ENCODE peak calls at places on chromosomes 12 and 14, in four cellular contexts. H is fibroblast of pulmonary artery, A is type B pancreatic cell, X is colonic mucosa. E is an unnamed sample.

GRCh38 chr12:53695148-53696138 is 19.6 kb upstream of the ATP5MC2 start:
- DNase-seq in X (peak), A (no peak), H (peak), E (peak)

GRCh38 chr12:117360222-117360550 is 1.2 kb downstream of the NOS1 start:
- DNase-seq in H (no peak), X (no peak), A (no peak), E (no peak)

GRCh38 chr12:121285856-121286255 is 10.7 kb downstream of the CAMKK2 start:
- DNase-seq in A (no peak), H (no peak), X (no peak), E (no peak)

GRCh38 chr12:14756331-14757143 is 46.7 kb downstream of the WBP11 start:
- DNase-seq in X (peak), H (peak), A (no peak), E (peak)

GRCh38 chr12:126436041-126436440 is 1370.8 kb downstream of the AACS start:
- DNase-seq in A (no peak), H (no peak), X (no peak), E (no peak)

GRCh38 chr12:98456583-98457573 is 58.5 kb upstream of the TMPO start:
- DNase-seq in X (peak), A (peak), H (peak), E (peak)

GRCh38 chr12:130981156-130981789 is 27.6 kb downstream of the ADGRD1 start:
- DNase-seq in X (no peak), H (no peak), A (no peak), E (no peak)

GRCh38 chr12:75692883-75693282 is 181.5 kb upstream of the KRR1 start:
- DNase-seq in H (peak), X (no peak), A (no peak), E (no peak)

GRCh38 chr14:54048736-54049135 is 92.1 kb upstream of the BMP4 start:
- DNase-seq in A (no peak), X (no peak), H (no peak), E (no peak)

GRCh38 chr14:72256055-72256454 is 323.8 kb downstream of the RGS6 start:
- DNase-seq in A (no peak), H (no peak), X (no peak), E (peak)

GRCh38 chr12:68977335-68977734 is 44.4 kb upstream of the CPM start:
- DNase-seq in A (no peak), X (no peak), H (no peak), E (no peak)

GRCh38 chr12:31687101-31687527 is 27.6 kb downstream of the ETFBKMT start:
- DNase-seq in X (no peak), H (no peak), A (no peak), E (no peak)

GRCh38 chr12:11500861-11501230 is 105.5 kb upstream of the PRB2 start:
- DNase-seq in A (no peak), H (no peak), X (no peak), E (no peak)

GRCh38 chr14:104293851-104294627 is 155.7 kb downstream of the KIF26A start:
- DNase-seq in X (peak), H (no peak), A (no peak), E (no peak)

GRCh38 chr12:83153156-83153555 is 466.4 kb downstream of the TMTC2 start:
- DNase-seq in X (no peak), H (no peak), A (no peak), E (no peak)

GRCh38 chr12:1978078-1978477 is 26.2 kb downstream of the DCP1B start:
- DNase-seq in A (no peak), X (no peak), H (peak), E (no peak)

DNA sequence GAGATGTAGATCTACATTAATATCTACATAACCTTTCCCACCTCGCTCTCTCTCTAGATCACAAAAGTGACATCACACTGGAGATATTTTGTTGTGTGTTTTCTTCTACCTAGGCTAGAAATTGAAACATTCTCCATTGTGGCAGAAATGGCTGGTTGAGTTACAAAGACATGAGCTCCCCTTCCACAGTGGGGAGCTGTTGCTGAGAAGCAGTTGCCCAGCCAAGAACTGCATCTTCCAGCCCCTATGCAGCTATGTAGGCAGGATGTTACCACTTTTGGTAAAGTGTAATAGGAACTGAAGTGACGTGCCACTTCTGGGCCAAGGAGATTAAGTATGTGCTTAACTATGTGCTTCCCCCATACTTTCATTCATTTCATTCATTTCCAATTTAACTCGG is 138.7 kb upstream of the E2F7 start:
- DNase-seq in A (no peak), X (no peak), H (peak), E (peak)
- TF ChIP-seq CTCF in A (no peak), X (no peak), H (peak), E (no peak)

DNA sequence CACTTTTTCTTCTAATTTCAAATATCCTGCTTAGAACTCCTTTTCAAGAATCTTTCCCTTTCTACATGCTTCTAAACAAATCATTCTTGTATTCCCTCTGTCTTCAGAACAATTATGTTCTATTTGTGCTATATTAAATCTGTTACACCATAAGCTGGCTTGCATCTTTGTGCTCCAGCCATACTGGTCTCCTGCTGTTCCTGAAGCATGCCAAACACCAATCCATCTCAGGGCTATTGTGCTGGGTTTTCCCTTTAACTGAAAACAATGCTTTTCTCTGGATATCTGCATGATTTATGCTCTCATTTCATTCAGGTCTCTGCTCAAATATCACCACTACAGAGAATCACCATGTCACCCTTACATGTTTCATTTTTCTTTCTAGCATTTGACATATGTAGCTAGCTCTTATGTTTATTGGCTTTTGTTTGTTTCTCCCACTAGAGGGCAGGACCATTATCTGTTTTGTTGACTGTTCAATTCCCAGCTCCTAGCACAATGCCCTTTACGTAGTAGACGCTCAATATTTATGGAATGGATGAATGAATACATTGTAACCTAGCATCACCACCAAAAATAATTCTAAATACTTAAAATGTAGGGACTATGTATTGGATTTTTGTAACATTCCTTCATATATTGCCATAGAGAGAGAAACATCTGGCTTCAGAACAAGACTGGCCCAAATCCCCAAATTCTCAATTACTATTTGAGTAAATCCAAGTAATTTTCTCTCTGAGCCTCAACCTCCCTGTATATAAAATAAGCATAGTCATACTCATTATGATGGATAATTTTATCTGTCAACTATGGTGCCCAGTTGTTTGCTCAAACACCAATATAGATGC is 302.0 kb upstream of the SYT1 start:
- DNase-seq in X (no peak), A (no peak), H (peak), E (no peak)
- TF ChIP-seq CTCF in X (no peak), A (peak), H (peak), E (peak)

DNA sequence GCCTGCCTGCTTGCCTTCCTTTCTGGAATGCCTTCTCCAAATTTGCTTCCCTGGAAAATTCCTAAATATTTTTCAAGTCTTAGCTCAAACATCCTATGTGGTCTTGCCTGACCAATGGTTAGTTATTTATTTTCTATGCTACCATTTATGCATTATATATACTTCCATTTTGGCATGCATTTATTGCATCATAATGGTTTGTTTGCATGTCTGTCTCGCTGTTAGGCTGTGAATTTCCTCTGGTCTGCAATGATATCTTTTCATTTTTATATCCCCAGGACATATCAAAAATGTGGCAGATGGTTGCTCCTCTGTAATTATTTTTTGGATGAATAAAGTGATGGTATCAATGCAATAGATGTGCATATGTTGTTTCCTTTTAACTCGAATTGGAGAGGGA is 30.5 kb downstream of the ATL1 start:
- DNase-seq in H (no peak), A (no peak), X (no peak), E (no peak)
- TF ChIP-seq CTCF in H (no peak), A (no peak), X (no peak), E (no peak)

DNA sequence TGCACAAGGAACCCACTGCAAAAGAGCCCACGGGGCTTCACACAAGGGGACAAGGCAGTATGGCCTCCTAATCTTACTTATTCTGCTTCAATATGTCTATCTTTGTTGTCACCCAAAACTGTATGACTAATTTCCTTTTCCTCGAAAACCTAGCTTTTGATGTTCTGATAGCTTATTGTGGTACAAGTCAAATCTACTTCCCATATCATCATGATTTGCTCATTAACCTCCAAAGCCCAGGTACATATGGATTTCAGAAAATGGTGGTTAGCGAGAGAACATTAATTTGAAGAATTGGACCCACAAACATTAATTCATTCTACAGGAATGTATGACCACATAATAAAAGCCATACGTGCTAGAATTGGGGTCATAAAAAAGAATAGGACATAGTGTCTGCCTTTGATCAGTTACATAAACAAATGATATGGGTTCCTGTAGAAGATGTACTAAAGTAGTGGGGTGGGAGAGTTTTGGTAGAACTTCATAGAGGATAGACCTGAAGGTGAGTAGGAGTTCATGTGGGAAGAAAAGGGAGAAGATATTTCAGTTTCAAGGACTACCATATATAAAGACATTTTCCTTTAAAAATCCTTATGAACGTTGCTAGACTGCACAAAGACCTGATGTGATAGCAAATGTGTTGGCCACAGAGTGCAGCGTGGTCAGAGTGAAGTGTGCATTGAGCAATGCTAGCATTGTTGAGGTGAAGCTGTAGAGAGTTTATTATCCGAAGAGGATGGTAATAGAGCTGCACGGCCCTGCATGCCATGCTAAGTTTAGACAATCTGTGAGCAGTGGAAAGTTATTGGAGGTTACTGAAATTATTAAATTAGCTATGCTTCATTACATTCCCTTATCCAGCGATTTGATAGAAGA is 412.7 kb downstream of the CCDC91 start:
- DNase-seq in A (no peak), H (no peak), X (no peak), E (no peak)
- TF ChIP-seq CTCF in A (no peak), H (no peak), X (no peak), E (no peak)

GRCh38 chr14:38248629-38249028 is 7.3 kb downstream of the CLEC14A start:
- DNase-seq in X (no peak), H (no peak), A (no peak), E (no peak)
- TF ChIP-seq CTCF in X (no peak), H (peak), A (no peak), E (no peak)

GRCh38 chr14:97332591-97332984 is 535.4 kb downstream of the VRK1 start:
- DNase-seq in H (no peak), A (no peak), X (no peak), E (no peak)
- TF ChIP-seq CTCF in H (no peak), A (no peak), X (no peak), E (no peak)

GRCh38 chr12:24012528-24012927 is 63.1 kb upstream of the SOX5 start:
- DNase-seq in H (peak), X (no peak), A (no peak), E (no peak)
- TF ChIP-seq CTCF in H (peak), X (no peak), A (no peak), E (no peak)

DNA sequence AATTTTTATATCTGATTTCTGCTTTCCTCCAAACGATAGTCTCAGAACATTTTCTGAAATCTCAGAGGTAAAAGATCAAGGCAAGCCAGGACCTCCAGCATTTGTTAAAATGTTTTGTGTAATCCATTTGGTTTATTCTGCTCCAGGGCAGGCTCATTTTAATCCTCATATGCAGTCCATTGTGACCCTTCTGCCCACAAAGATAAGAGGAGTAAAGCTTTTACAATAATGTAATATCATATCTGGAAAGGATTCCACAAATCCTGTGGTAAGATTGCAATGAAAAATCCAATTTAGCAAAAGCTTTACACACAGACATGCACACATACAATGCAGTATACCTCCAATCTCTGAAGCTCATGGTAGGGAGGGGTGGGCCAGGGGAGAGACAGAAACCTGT is 55.3 kb upstream of the KCNH5 start:
- DNase-seq in A (no peak), H (no peak), X (no peak), E (no peak)
- TF ChIP-seq CTCF in A (no peak), H (no peak), X (no peak), E (no peak)

GRCh38 chr12:107406932-107407331 is 278.7 kb upstream of the PWP1 start:
- DNase-seq in X (no peak), A (no peak), H (no peak), E (no peak)

GRCh38 chr12:107405436-107405835 is 280.2 kb upstream of the PWP1 start:
- DNase-seq in X (no peak), A (no peak), H (no peak), E (no peak)

GRCh38 chr12:107400686-107401447 is 284.7 kb upstream of the PWP1 start:
- DNase-seq in X (no peak), H (peak), A (no peak), E (no peak)

GRCh38 chr12:107402041-107403022 is 283.3 kb upstream of the PWP1 start:
- DNase-seq in H (peak), X (peak), A (no peak), E (peak)

DNA sequence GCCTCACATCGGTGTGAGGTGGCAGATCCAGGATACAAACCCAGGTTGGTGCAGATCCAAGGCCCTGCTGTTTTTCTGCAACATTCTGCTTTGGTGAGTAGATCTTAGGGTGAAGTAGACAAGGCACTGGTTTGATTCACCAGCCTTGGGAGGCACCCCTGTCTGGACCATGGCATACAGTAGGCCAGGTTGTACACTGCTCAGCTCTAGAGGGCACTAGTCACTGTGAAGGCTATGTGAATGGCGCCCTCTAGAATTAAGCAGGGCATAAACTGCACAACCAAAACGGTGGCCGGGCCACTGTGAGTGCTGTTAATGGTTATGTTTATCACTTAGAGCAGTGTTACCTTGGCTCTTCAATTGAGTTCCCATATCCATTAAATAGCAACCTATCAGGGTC is 280.6 kb upstream of the PWP1 start:
- DNase-seq in X (peak), H (peak), A (no peak), E (peak)
- TF ChIP-seq CTCF in X (peak), H (peak), A (peak), E (peak)

GRCh38 chr12:106492893-106493292 is 89.9 kb upstream of the RFX4 start:
- DNase-seq in A (no peak), X (no peak), H (no peak), E (no peak)

GRCh38 chr12:106493531-106493930 is 89.3 kb upstream of the RFX4 start:
- DNase-seq in H (no peak), A (no peak), X (no peak), E (no peak)

DNA sequence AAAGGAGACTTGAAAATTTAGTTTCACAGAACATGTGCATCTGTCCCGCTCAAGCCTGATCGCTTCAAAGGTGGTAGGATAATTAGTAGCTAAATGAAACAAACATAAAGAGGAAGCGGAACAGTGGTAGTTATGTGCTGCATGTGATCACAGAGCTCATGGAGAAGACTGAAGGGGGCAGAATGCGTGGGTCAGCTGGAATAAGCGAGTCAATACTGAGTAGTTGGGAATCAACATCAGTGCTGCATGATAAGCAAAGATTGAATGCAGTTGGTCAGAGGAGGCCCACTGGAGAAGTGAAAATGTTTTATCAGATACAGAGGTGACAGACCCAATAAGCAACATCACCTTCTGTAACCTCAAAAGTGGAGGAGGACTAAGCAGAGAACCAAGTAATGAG is 95.1 kb upstream of the RFX4 start:
- DNase-seq in A (no peak), H (no peak), X (no peak), E (no peak)
- TF ChIP-seq CTCF in A (no peak), H (no peak), X (no peak), E (no peak)

E was measured in Calu3.